ENCODE peak calls at places on chromosomes 7 and 10, in six cellular contexts. One of them, this sample, is unnamed. For H3K4me1, the result is how much of the 10 kb centered on the place peaks cover.

GRCh38 chr7:139901411-139901810 is 72.3 kb downstream of the TBXAS1 start:
- DNase-seq in tibial nerve: no peak
- DNase-seq in tibial artery: no peak
- DNase-seq in Peyer's patch: no peak
- DNase-seq in heart left ventricle: no peak
- DNase-seq in uterus: no peak
- DNase-seq in this sample: no peak

GRCh38 chr7:101161692-101162461 is 3.5 kb downstream of the VGF start:
- DNase-seq in tibial nerve: no peak
- DNase-seq in tibial artery: no peak
- DNase-seq in Peyer's patch: no peak
- DNase-seq in heart left ventricle: no peak
- DNase-seq in uterus: no peak
- DNase-seq in this sample: no peak

GRCh38 chr7:26724795-26725194 is 139.6 kb downstream of the SKAP2 start:
- DNase-seq in uterus: no peak
- DNase-seq in heart left ventricle: no peak
- DNase-seq in tibial artery: no peak
- DNase-seq in tibial nerve: no peak
- DNase-seq in Peyer's patch: no peak
- DNase-seq in this sample: no peak

GRCh38 chr7:2643386-2644229 is 11.8 kb downstream of the TTYH3 start:
- DNase-seq in heart left ventricle: no peak
- DNase-seq in tibial artery: no peak
- DNase-seq in Peyer's patch: no peak
- DNase-seq in tibial nerve: no peak
- DNase-seq in uterus: no peak
- DNase-seq in this sample: peak

GRCh38 chr7:111682576-111683372 is 120.5 kb upstream of the IMMP2L start:
- DNase-seq in tibial nerve: no peak
- DNase-seq in heart left ventricle: no peak
- DNase-seq in uterus: no peak
- DNase-seq in Peyer's patch: no peak
- DNase-seq in tibial artery: no peak
- DNase-seq in this sample: no peak

GRCh38 chr7:16026253-16027020 is 340.0 kb upstream of the MEOX2 start:
- DNase-seq in tibial artery: no peak
- DNase-seq in uterus: no peak
- DNase-seq in heart left ventricle: peak
- DNase-seq in tibial nerve: no peak
- DNase-seq in Peyer's patch: no peak
- DNase-seq in this sample: no peak

GRCh38 chr10:87721781-87722180 is 62.1 kb downstream of the PAPSS2 start:
- DNase-seq in tibial artery: no peak
- DNase-seq in tibial nerve: no peak
- DNase-seq in heart left ventricle: no peak
- DNase-seq in uterus: no peak
- DNase-seq in Peyer's patch: no peak
- DNase-seq in this sample: no peak

GRCh38 chr7:142319970-142320369 is 62.1 kb upstream of the PRSS58 start:
- DNase-seq in heart left ventricle: no peak
- DNase-seq in tibial artery: no peak
- DNase-seq in uterus: no peak
- DNase-seq in Peyer's patch: no peak
- DNase-seq in tibial nerve: no peak
- DNase-seq in this sample: no peak

GRCh38 chr7:36627836-36628235 is 96.5 kb downstream of the AOAH start:
- DNase-seq in tibial artery: no peak
- DNase-seq in uterus: no peak
- DNase-seq in Peyer's patch: no peak
- DNase-seq in tibial nerve: no peak
- DNase-seq in heart left ventricle: no peak
- DNase-seq in this sample: no peak

GRCh38 chr7:144853542-144853941 is 17.7 kb upstream of the TPK1 start:
- DNase-seq in tibial nerve: no peak
- DNase-seq in heart left ventricle: no peak
- DNase-seq in uterus: no peak
- DNase-seq in tibial artery: no peak
- DNase-seq in Peyer's patch: no peak
- DNase-seq in this sample: no peak

GRCh38 chr7:69603937-69604494 is 5.7 kb downstream of the AUTS2 start:
- DNase-seq in tibial nerve: no peak
- DNase-seq in uterus: no peak
- DNase-seq in tibial artery: no peak
- DNase-seq in Peyer's patch: no peak
- DNase-seq in heart left ventricle: no peak
- DNase-seq in this sample: no peak

GRCh38 chr7:92731327-92732063 is 104.9 kb downstream of the CDK6 start:
- DNase-seq in Peyer's patch: no peak
- DNase-seq in uterus: no peak
- DNase-seq in heart left ventricle: no peak
- DNase-seq in tibial artery: no peak
- DNase-seq in tibial nerve: no peak
- DNase-seq in this sample: no peak

GRCh38 chr10:79254333-79255006 is 92.8 kb upstream of the PPIF start:
- DNase-seq in tibial nerve: no peak
- DNase-seq in heart left ventricle: no peak
- DNase-seq in Peyer's patch: no peak
- DNase-seq in uterus: no peak
- DNase-seq in tibial artery: no peak
- DNase-seq in this sample: no peak

GRCh38 chr7:28203498-28204240 is 23.1 kb upstream of the JAZF1 start:
- DNase-seq in Peyer's patch: no peak
- DNase-seq in uterus: no peak
- DNase-seq in tibial artery: no peak
- DNase-seq in tibial nerve: no peak
- DNase-seq in heart left ventricle: no peak
- DNase-seq in this sample: no peak

GRCh38 chr10:103139803-103140202 is 53.3 kb downstream of the NT5C2 start:
- DNase-seq in tibial artery: no peak
- DNase-seq in tibial nerve: no peak
- DNase-seq in heart left ventricle: no peak
- DNase-seq in Peyer's patch: no peak
- DNase-seq in uterus: no peak
- DNase-seq in this sample: no peak

GRCh38 chr10:77073066-77073960 is 564.3 kb downstream of the KCNMA1 start:
- DNase-seq in Peyer's patch: no peak
- DNase-seq in heart left ventricle: no peak
- DNase-seq in uterus: peak
- DNase-seq in tibial nerve: peak
- DNase-seq in tibial artery: no peak
- DNase-seq in this sample: peak

GRCh38 chr7:101602484-101603241 is 26.4 kb downstream of the MYL10 start:
- DNase-seq in heart left ventricle: peak
- DNase-seq in tibial artery: peak
- DNase-seq in Peyer's patch: peak
- DNase-seq in uterus: peak
- DNase-seq in tibial nerve: peak
- DNase-seq in this sample: peak

GRCh38 chr10:110903280-110904278 is 15.4 kb downstream of the BBIP1 start:
- DNase-seq in uterus: no peak
- DNase-seq in heart left ventricle: no peak
- DNase-seq in tibial nerve: no peak
- DNase-seq in Peyer's patch: no peak
- DNase-seq in tibial artery: no peak
- DNase-seq in this sample: no peak

GRCh38 chr7:1422512-1423265 is 36.6 kb downstream of the MICALL2 start:
- DNase-seq in uterus: no peak
- DNase-seq in tibial artery: no peak
- DNase-seq in tibial nerve: no peak
- DNase-seq in Peyer's patch: no peak
- DNase-seq in heart left ventricle: no peak
- DNase-seq in this sample: no peak

GRCh38 chr10:8898745-8899330 is 844.4 kb downstream of the GATA3 start:
- DNase-seq in tibial artery: no peak
- DNase-seq in heart left ventricle: no peak
- DNase-seq in Peyer's patch: no peak
- DNase-seq in tibial nerve: no peak
- DNase-seq in uterus: no peak
- DNase-seq in this sample: no peak

GRCh38 chr10:33746878-33747277 is 412.4 kb upstream of the NRP1 start:
- DNase-seq in heart left ventricle: no peak
- DNase-seq in Peyer's patch: no peak
- DNase-seq in tibial artery: no peak
- DNase-seq in tibial nerve: no peak
- DNase-seq in uterus: no peak
- DNase-seq in this sample: no peak

GRCh38 chr10:13158401-13158800 is 3.0 kb upstream of the MCM10 start:
- DNase-seq in uterus: no peak
- DNase-seq in tibial nerve: no peak
- DNase-seq in tibial artery: no peak
- DNase-seq in Peyer's patch: no peak
- DNase-seq in heart left ventricle: no peak
- DNase-seq in this sample: no peak

GRCh38 chr7:1639578-1640175 is 30.4 kb upstream of the ELFN1 start:
- DNase-seq in uterus: no peak
- DNase-seq in Peyer's patch: no peak
- DNase-seq in heart left ventricle: no peak
- DNase-seq in tibial nerve: no peak
- DNase-seq in tibial artery: no peak
- DNase-seq in this sample: peak

GRCh38 chr7:132423594-132424200 is 152.6 kb downstream of the PLXNA4 start:
- DNase-seq in heart left ventricle: no peak
- DNase-seq in tibial artery: no peak
- DNase-seq in uterus: no peak
- DNase-seq in tibial nerve: no peak
- DNase-seq in Peyer's patch: no peak
- DNase-seq in this sample: no peak

GRCh38 chr7:106071356-106071998 is 40.6 kb downstream of the SYPL1 start:
- DNase-seq in tibial artery: no peak
- DNase-seq in Peyer's patch: peak
- DNase-seq in uterus: no peak
- DNase-seq in tibial nerve: no peak
- DNase-seq in heart left ventricle: no peak
- DNase-seq in this sample: no peak

GRCh38 chr7:121633186-121633585 is 237.1 kb upstream of the FAM3C start:
- DNase-seq in tibial artery: no peak
- DNase-seq in heart left ventricle: no peak
- DNase-seq in tibial nerve: no peak
- DNase-seq in uterus: no peak
- DNase-seq in Peyer's patch: no peak
- DNase-seq in this sample: no peak

GRCh38 chr7:55570939-55571338 is 1.4 kb downstream of the VOPP1 start:
- DNase-seq in tibial nerve: no peak
- DNase-seq in Peyer's patch: peak
- DNase-seq in tibial artery: no peak
- DNase-seq in uterus: no peak
- DNase-seq in heart left ventricle: no peak
- DNase-seq in this sample: no peak

GRCh38 chr7:55569797-55570196 is 2.5 kb downstream of the VOPP1 start:
- DNase-seq in heart left ventricle: no peak
- DNase-seq in tibial artery: no peak
- DNase-seq in Peyer's patch: peak
- DNase-seq in uterus: no peak
- DNase-seq in tibial nerve: no peak
- DNase-seq in this sample: no peak

GRCh38 chr7:55571534-55572377 is 546 bp downstream of the VOPP1 start:
- DNase-seq in Peyer's patch: peak
- DNase-seq in tibial artery: no peak
- DNase-seq in tibial nerve: peak
- DNase-seq in uterus: peak
- DNase-seq in heart left ventricle: peak
- DNase-seq in this sample: peak

GRCh38 chr7:55569269-55569663 is 3.0 kb downstream of the VOPP1 start:
- DNase-seq in tibial nerve: no peak
- DNase-seq in Peyer's patch: peak
- DNase-seq in uterus: no peak
- DNase-seq in tibial artery: no peak
- DNase-seq in heart left ventricle: no peak
- DNase-seq in this sample: no peak

DNA sequence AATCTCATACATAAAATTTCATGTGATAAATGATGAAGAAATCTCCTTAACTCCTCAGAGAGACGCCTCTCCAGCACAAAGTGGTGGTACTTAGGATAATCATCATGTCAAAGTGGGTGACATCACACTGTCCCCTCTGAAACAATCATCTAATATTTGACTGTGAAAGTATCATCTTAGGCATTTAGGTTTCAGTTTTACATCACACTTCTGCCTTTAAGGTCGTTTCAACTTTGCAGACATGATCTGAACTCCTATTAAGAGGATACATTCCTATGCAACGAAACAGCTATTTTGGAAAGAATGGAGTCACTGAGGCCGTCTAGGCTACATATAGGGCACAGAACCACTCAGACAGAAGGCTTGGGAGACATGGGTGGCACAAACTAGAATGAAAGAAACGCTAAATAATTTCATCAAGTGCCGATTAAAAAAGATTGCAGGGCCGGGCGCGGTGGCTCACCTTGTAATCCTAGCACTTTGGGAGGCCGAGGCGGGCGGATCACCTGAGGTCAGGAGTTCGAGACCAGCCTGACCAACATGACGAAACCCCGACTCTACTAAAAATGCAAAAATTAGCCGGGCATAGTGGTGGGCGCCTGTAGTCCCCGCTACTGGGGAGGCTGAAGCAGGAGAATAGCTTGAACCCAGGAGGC is 2.0 kb downstream of the VOPP1 start:
- DNase-seq in heart left ventricle: no peak
- DNase-seq in Peyer's patch: peak
- DNase-seq in uterus: no peak
- DNase-seq in tibial artery: no peak
- DNase-seq in tibial nerve: no peak
- DNase-seq in this sample: no peak
- H3K4me1 ChIP-seq in heart left ventricle: under half
- H3K4me1 ChIP-seq in Peyer's patch: half or more
- H3K4me1 ChIP-seq in uterus: under half
- H3K4me1 ChIP-seq in tibial artery: half or more
- H3K4me1 ChIP-seq in tibial nerve: half or more
- H3K4me1 ChIP-seq in this sample: under half

GRCh38 chr10:3719024-3719843 is 65.8 kb downstream of the KLF6 start:
- DNase-seq in tibial artery: no peak
- DNase-seq in heart left ventricle: no peak
- DNase-seq in tibial nerve: no peak
- DNase-seq in uterus: no peak
- DNase-seq in Peyer's patch: no peak
- DNase-seq in this sample: no peak
- H3K27ac ChIP-seq in tibial artery: no peak
- H3K27ac ChIP-seq in heart left ventricle: no peak
- H3K27ac ChIP-seq in tibial nerve: no peak
- H3K27ac ChIP-seq in uterus: no peak
- H3K27ac ChIP-seq in Peyer's patch: no peak
- H3K27ac ChIP-seq in this sample: no peak

GRCh38 chr7:131066635-131067034 is 261.0 kb upstream of the MKLN1 start:
- DNase-seq in tibial nerve: no peak
- DNase-seq in Peyer's patch: no peak
- DNase-seq in uterus: no peak
- DNase-seq in heart left ventricle: no peak
- DNase-seq in tibial artery: no peak
- DNase-seq in this sample: no peak
- H3K4me1 ChIP-seq in tibial nerve: under half
- H3K4me1 ChIP-seq in Peyer's patch: under half
- H3K4me1 ChIP-seq in uterus: under half
- H3K4me1 ChIP-seq in heart left ventricle: under half
- H3K4me1 ChIP-seq in tibial artery: half or more
- H3K4me1 ChIP-seq in this sample: under half

DNA sequence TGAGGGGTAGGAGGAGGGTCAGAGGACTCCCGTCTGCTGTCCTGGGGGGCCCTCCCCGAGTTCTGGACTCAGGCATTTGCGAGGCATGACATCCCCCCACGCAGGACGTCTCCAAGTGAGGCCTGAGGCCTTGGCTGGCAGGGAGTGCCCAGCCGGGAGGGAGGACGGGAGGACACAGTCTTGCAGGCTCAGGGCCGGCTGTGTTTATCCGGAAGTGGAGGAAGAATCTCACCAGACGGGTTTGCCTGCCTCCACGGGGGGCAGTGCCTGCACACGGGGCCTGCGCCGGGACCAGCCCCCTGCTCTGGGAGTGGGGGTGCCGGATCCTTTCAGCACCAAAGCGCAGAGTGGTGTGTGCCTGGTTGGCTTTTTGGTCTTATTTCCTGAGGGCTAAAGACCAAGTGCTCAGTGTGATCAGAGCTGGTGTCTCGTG is 10.9 kb downstream of the PWWP2B start:
- DNase-seq in uterus: no peak
- DNase-seq in tibial nerve: no peak
- DNase-seq in heart left ventricle: peak
- DNase-seq in Peyer's patch: peak
- DNase-seq in tibial artery: no peak
- DNase-seq in this sample: no peak
- H3K27ac ChIP-seq in uterus: peak
- H3K27ac ChIP-seq in tibial nerve: peak
- H3K27ac ChIP-seq in heart left ventricle: peak
- H3K27ac ChIP-seq in Peyer's patch: peak
- H3K27ac ChIP-seq in tibial artery: peak
- H3K27ac ChIP-seq in this sample: no peak

This sample was measured in aorta.